ENCODE peak calls at places on chromosomes 2 and 18, in eight cellular contexts. One of them, this sample, is unnamed.

GRCh38 chr2:26540977-26541376 is 63.1 kb upstream of the OTOF start:
- DNase-seq in A549: no peak
- DNase-seq in glutamatergic neuron: no peak
- DNase-seq in choroid plexus epithelial cell: no peak
- DNase-seq in mucosa of descending colon: no peak
- DNase-seq in PC-9: no peak
- DNase-seq in nephron progenitor cell: no peak
- DNase-seq in fibroblast of lung: no peak
- DNase-seq in this sample: no peak

GRCh38 chr18:56433919-56434318 is 204.5 kb downstream of the TXNL1 start:
- DNase-seq in fibroblast of lung: no peak
- DNase-seq in choroid plexus epithelial cell: no peak
- DNase-seq in glutamatergic neuron: no peak
- DNase-seq in mucosa of descending colon: no peak
- DNase-seq in A549: no peak
- DNase-seq in PC-9: no peak
- DNase-seq in nephron progenitor cell: no peak
- DNase-seq in this sample: no peak

GRCh38 chr2:131394147-131394931 is 30.4 kb upstream of the RAB6D start:
- DNase-seq in mucosa of descending colon: peak
- DNase-seq in A549: no peak
- DNase-seq in PC-9: peak
- DNase-seq in choroid plexus epithelial cell: peak
- DNase-seq in glutamatergic neuron: peak
- DNase-seq in fibroblast of lung: no peak
- DNase-seq in nephron progenitor cell: peak
- DNase-seq in this sample: no peak

GRCh38 chr2:172308253-172308935 is 119.0 kb upstream of the ITGA6 start:
- DNase-seq in nephron progenitor cell: no peak
- DNase-seq in choroid plexus epithelial cell: no peak
- DNase-seq in glutamatergic neuron: no peak
- DNase-seq in A549: no peak
- DNase-seq in mucosa of descending colon: no peak
- DNase-seq in PC-9: no peak
- DNase-seq in fibroblast of lung: no peak
- DNase-seq in this sample: no peak

GRCh38 chr18:58221060-58221725 is 177.2 kb downstream of the NEDD4L start:
- DNase-seq in fibroblast of lung: peak
- DNase-seq in A549: peak
- DNase-seq in glutamatergic neuron: no peak
- DNase-seq in choroid plexus epithelial cell: peak
- DNase-seq in PC-9: peak
- DNase-seq in nephron progenitor cell: no peak
- DNase-seq in mucosa of descending colon: peak
- DNase-seq in this sample: peak

GRCh38 chr2:27010139-27010538 is 22.6 kb upstream of the TMEM214 start:
- DNase-seq in fibroblast of lung: no peak
- DNase-seq in glutamatergic neuron: no peak
- DNase-seq in nephron progenitor cell: no peak
- DNase-seq in choroid plexus epithelial cell: no peak
- DNase-seq in mucosa of descending colon: no peak
- DNase-seq in PC-9: no peak
- DNase-seq in A549: no peak
- DNase-seq in this sample: no peak

GRCh38 chr2:134774074-134774742 is 55.4 kb upstream of the TMEM163 start:
- DNase-seq in glutamatergic neuron: no peak
- DNase-seq in choroid plexus epithelial cell: no peak
- DNase-seq in A549: no peak
- DNase-seq in nephron progenitor cell: no peak
- DNase-seq in fibroblast of lung: no peak
- DNase-seq in PC-9: no peak
- DNase-seq in mucosa of descending colon: no peak
- DNase-seq in this sample: no peak

GRCh38 chr2:9149388-9149660 is 57.3 kb upstream of the ASAP2 start:
- DNase-seq in glutamatergic neuron: no peak
- DNase-seq in PC-9: no peak
- DNase-seq in nephron progenitor cell: no peak
- DNase-seq in choroid plexus epithelial cell: no peak
- DNase-seq in A549: no peak
- DNase-seq in fibroblast of lung: no peak
- DNase-seq in mucosa of descending colon: no peak
- DNase-seq in this sample: no peak

GRCh38 chr2:174595904-174596397 is 1.7 kb downstream of the WIPF1 start:
- DNase-seq in choroid plexus epithelial cell: peak
- DNase-seq in nephron progenitor cell: no peak
- DNase-seq in fibroblast of lung: peak
- DNase-seq in mucosa of descending colon: no peak
- DNase-seq in A549: no peak
- DNase-seq in PC-9: no peak
- DNase-seq in glutamatergic neuron: no peak
- DNase-seq in this sample: no peak

GRCh38 chr18:45896452-45896851 is 70.7 kb downstream of the EPG5 start:
- DNase-seq in PC-9: no peak
- DNase-seq in glutamatergic neuron: no peak
- DNase-seq in A549: no peak
- DNase-seq in nephron progenitor cell: no peak
- DNase-seq in mucosa of descending colon: no peak
- DNase-seq in choroid plexus epithelial cell: no peak
- DNase-seq in fibroblast of lung: no peak
- DNase-seq in this sample: no peak

GRCh38 chr2:74862268-74862964 is 28.5 kb downstream of the HK2 start:
- DNase-seq in glutamatergic neuron: no peak
- DNase-seq in mucosa of descending colon: peak
- DNase-seq in PC-9: no peak
- DNase-seq in fibroblast of lung: no peak
- DNase-seq in nephron progenitor cell: no peak
- DNase-seq in choroid plexus epithelial cell: no peak
- DNase-seq in A549: no peak
- DNase-seq in this sample: no peak

GRCh38 chr2:10124538-10125045 is 2.1 kb downstream of the RRM2 start:
- DNase-seq in choroid plexus epithelial cell: peak
- DNase-seq in mucosa of descending colon: peak
- DNase-seq in fibroblast of lung: peak
- DNase-seq in PC-9: peak
- DNase-seq in A549: no peak
- DNase-seq in nephron progenitor cell: peak
- DNase-seq in glutamatergic neuron: no peak
- DNase-seq in this sample: peak

GRCh38 chr18:55859116-55859515 is 271.1 kb upstream of the TCF4 start:
- DNase-seq in fibroblast of lung: no peak
- DNase-seq in A549: no peak
- DNase-seq in PC-9: no peak
- DNase-seq in glutamatergic neuron: no peak
- DNase-seq in mucosa of descending colon: no peak
- DNase-seq in choroid plexus epithelial cell: no peak
- DNase-seq in nephron progenitor cell: no peak
- DNase-seq in this sample: no peak

GRCh38 chr2:173831312-173832229 is 133.6 kb downstream of the SP3 start:
- DNase-seq in glutamatergic neuron: no peak
- DNase-seq in PC-9: no peak
- DNase-seq in choroid plexus epithelial cell: peak
- DNase-seq in A549: no peak
- DNase-seq in fibroblast of lung: peak
- DNase-seq in nephron progenitor cell: peak
- DNase-seq in mucosa of descending colon: peak
- DNase-seq in this sample: no peak

GRCh38 chr2:235952714-235953113 is 215.5 kb downstream of the GBX2 start:
- DNase-seq in nephron progenitor cell: no peak
- DNase-seq in PC-9: no peak
- DNase-seq in fibroblast of lung: no peak
- DNase-seq in mucosa of descending colon: no peak
- DNase-seq in A549: no peak
- DNase-seq in glutamatergic neuron: no peak
- DNase-seq in choroid plexus epithelial cell: no peak
- DNase-seq in this sample: no peak

GRCh38 chr18:24544141-24544498 is 83.7 kb downstream of the HRH4 start:
- DNase-seq in glutamatergic neuron: no peak
- DNase-seq in A549: peak
- DNase-seq in nephron progenitor cell: peak
- DNase-seq in choroid plexus epithelial cell: peak
- DNase-seq in mucosa of descending colon: no peak
- DNase-seq in PC-9: no peak
- DNase-seq in fibroblast of lung: no peak
- DNase-seq in this sample: peak
- TF ChIP-seq CTCF in glutamatergic neuron: peak
- TF ChIP-seq CTCF in A549: peak
- TF ChIP-seq CTCF in nephron progenitor cell: peak
- TF ChIP-seq CTCF in choroid plexus epithelial cell: peak
- TF ChIP-seq CTCF in mucosa of descending colon: no peak
- TF ChIP-seq CTCF in PC-9: peak
- TF ChIP-seq CTCF in fibroblast of lung: peak
- TF ChIP-seq CTCF in this sample: peak

GRCh38 chr2:230849633-230850357 is 14.9 kb upstream of the ITM2C start:
- DNase-seq in PC-9: peak
- DNase-seq in A549: peak
- DNase-seq in glutamatergic neuron: peak
- DNase-seq in choroid plexus epithelial cell: peak
- DNase-seq in nephron progenitor cell: peak
- DNase-seq in mucosa of descending colon: peak
- DNase-seq in fibroblast of lung: no peak
- DNase-seq in this sample: peak

GRCh38 chr2:230846360-230846759 is 18.4 kb upstream of the ITM2C start:
- DNase-seq in PC-9: no peak
- DNase-seq in fibroblast of lung: no peak
- DNase-seq in choroid plexus epithelial cell: no peak
- DNase-seq in glutamatergic neuron: no peak
- DNase-seq in mucosa of descending colon: no peak
- DNase-seq in nephron progenitor cell: no peak
- DNase-seq in A549: no peak
- DNase-seq in this sample: no peak

GRCh38 chr2:230852113-230852512 is 12.6 kb upstream of the ITM2C start:
- DNase-seq in choroid plexus epithelial cell: no peak
- DNase-seq in PC-9: no peak
- DNase-seq in fibroblast of lung: no peak
- DNase-seq in glutamatergic neuron: no peak
- DNase-seq in nephron progenitor cell: no peak
- DNase-seq in A549: no peak
- DNase-seq in mucosa of descending colon: no peak
- DNase-seq in this sample: no peak

GRCh38 chr2:230850358-230850658 is 14.4 kb upstream of the ITM2C start:
- DNase-seq in nephron progenitor cell: no peak
- DNase-seq in fibroblast of lung: no peak
- DNase-seq in PC-9: no peak
- DNase-seq in A549: no peak
- DNase-seq in glutamatergic neuron: no peak
- DNase-seq in mucosa of descending colon: no peak
- DNase-seq in choroid plexus epithelial cell: no peak
- DNase-seq in this sample: no peak

DNA sequence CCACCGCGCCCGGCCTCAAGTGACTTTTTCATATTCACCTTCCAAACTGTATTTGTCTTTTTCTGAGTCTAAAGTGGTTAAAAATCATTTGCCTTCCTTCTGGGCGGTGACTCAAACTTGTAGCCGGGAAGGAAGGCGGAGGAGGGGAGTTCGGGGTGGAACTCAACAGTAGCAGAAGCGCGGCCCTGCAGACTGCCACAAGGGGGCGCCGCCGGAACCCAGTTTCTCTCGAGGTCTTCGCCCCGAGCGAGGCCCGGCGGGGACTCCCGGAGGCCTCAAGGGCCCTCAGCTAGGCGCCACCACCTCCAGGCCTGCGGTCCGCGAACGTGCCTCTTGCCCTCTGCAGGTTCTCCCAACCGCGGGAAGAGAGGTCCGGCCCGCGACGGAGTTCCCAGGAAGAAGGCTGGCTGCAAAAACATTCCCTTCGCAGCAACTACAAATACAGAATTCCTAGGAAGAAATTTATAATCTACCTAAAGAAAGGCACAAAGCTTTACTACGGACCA is 16.8 kb upstream of the ITM2C start:
- DNase-seq in fibroblast of lung: peak
- DNase-seq in PC-9: peak
- DNase-seq in choroid plexus epithelial cell: peak
- DNase-seq in mucosa of descending colon: peak
- DNase-seq in A549: peak
- DNase-seq in glutamatergic neuron: peak
- DNase-seq in nephron progenitor cell: peak
- DNase-seq in this sample: peak
- TF ChIP-seq CTCF in fibroblast of lung: peak
- TF ChIP-seq CTCF in PC-9: peak
- TF ChIP-seq CTCF in choroid plexus epithelial cell: peak
- TF ChIP-seq CTCF in mucosa of descending colon: peak
- TF ChIP-seq CTCF in A549: peak
- TF ChIP-seq CTCF in glutamatergic neuron: peak
- TF ChIP-seq CTCF in nephron progenitor cell: peak
- TF ChIP-seq CTCF in this sample: peak

GRCh38 chr2:71703981-71704545 is 250.7 kb downstream of the DYSF start:
- DNase-seq in nephron progenitor cell: no peak
- DNase-seq in mucosa of descending colon: no peak
- DNase-seq in glutamatergic neuron: no peak
- DNase-seq in fibroblast of lung: no peak
- DNase-seq in PC-9: no peak
- DNase-seq in choroid plexus epithelial cell: no peak
- DNase-seq in A549: no peak
- DNase-seq in this sample: no peak

GRCh38 chr2:71704688-71705087 is 251.3 kb downstream of the DYSF start:
- DNase-seq in nephron progenitor cell: no peak
- DNase-seq in A549: no peak
- DNase-seq in mucosa of descending colon: no peak
- DNase-seq in choroid plexus epithelial cell: no peak
- DNase-seq in glutamatergic neuron: no peak
- DNase-seq in PC-9: no peak
- DNase-seq in fibroblast of lung: no peak
- DNase-seq in this sample: no peak

GRCh38 chr2:71705171-71705960 is 252.0 kb downstream of the DYSF start:
- DNase-seq in A549: no peak
- DNase-seq in choroid plexus epithelial cell: no peak
- DNase-seq in PC-9: no peak
- DNase-seq in nephron progenitor cell: no peak
- DNase-seq in fibroblast of lung: no peak
- DNase-seq in glutamatergic neuron: no peak
- DNase-seq in mucosa of descending colon: no peak
- DNase-seq in this sample: no peak

GRCh38 chr2:71706121-71706520 is 252.8 kb downstream of the DYSF start:
- DNase-seq in mucosa of descending colon: no peak
- DNase-seq in choroid plexus epithelial cell: no peak
- DNase-seq in PC-9: no peak
- DNase-seq in A549: no peak
- DNase-seq in glutamatergic neuron: no peak
- DNase-seq in nephron progenitor cell: no peak
- DNase-seq in fibroblast of lung: no peak
- DNase-seq in this sample: no peak

DNA sequence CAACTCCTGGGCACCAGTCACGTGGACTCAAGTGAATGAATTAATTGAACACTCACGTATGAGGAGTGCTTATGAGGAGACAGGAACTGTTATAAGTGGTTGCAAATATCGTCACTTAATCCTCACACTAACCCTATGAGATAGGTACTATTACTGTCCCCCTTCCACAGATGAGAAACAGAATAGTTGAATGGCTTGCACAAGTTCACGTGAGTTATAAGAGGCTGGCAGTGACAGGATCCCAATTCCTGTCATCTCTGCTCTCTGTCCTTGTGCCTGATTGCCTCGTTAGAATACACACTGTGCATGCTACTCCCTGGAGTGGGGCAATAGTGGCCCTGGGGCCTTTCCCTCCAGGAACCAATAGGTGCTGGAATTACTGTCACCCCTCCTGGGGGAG is 253.5 kb downstream of the DYSF start:
- DNase-seq in choroid plexus epithelial cell: no peak
- DNase-seq in PC-9: no peak
- DNase-seq in glutamatergic neuron: no peak
- DNase-seq in fibroblast of lung: no peak
- DNase-seq in nephron progenitor cell: no peak
- DNase-seq in mucosa of descending colon: no peak
- DNase-seq in A549: no peak
- DNase-seq in this sample: no peak
- TF ChIP-seq CTCF in choroid plexus epithelial cell: no peak
- TF ChIP-seq CTCF in PC-9: no peak
- TF ChIP-seq CTCF in glutamatergic neuron: no peak
- TF ChIP-seq CTCF in fibroblast of lung: no peak
- TF ChIP-seq CTCF in nephron progenitor cell: no peak
- TF ChIP-seq CTCF in mucosa of descending colon: no peak
- TF ChIP-seq CTCF in A549: no peak
- TF ChIP-seq CTCF in this sample: no peak

GRCh38 chr2:103991591-103991990 is 862.3 kb upstream of the POU3F3 start:
- DNase-seq in glutamatergic neuron: no peak
- DNase-seq in choroid plexus epithelial cell: no peak
- DNase-seq in PC-9: no peak
- DNase-seq in nephron progenitor cell: no peak
- DNase-seq in fibroblast of lung: no peak
- DNase-seq in A549: no peak
- DNase-seq in mucosa of descending colon: no peak
- DNase-seq in this sample: peak
- TF ChIP-seq CTCF in glutamatergic neuron: peak
- TF ChIP-seq CTCF in choroid plexus epithelial cell: no peak
- TF ChIP-seq CTCF in PC-9: peak
- TF ChIP-seq CTCF in nephron progenitor cell: peak
- TF ChIP-seq CTCF in fibroblast of lung: no peak
- TF ChIP-seq CTCF in A549: peak
- TF ChIP-seq CTCF in mucosa of descending colon: no peak
- TF ChIP-seq CTCF in this sample: no peak

This sample was measured in MCF 10A.